ENCODE peak calls at places on chromosomes 13 and 19, in four cellular contexts. P is germinal center; D is WTC11; L is effector CD4-positive, alpha-beta T cell. K is an unnamed sample.

GRCh38 chr13:20940083-20940482 is 37.5 kb upstream of the XPO4 start:
- DNase-seq in P (no peak), D (no peak), L (no peak), K (no peak)

GRCh38 chr13:46281779-46282178 is 70.1 kb downstream of the LRRC63 start:
- DNase-seq in L (no peak), P (no peak), D (no peak), K (no peak)

GRCh38 chr19:18357442-18358264 is 17.3 kb downstream of the PGPEP1 start:
- DNase-seq in P (no peak), D (no peak), L (no peak), K (no peak)

GRCh38 chr13:111296417-111296816 is 24.0 kb upstream of the TEX29 start:
- DNase-seq in P (no peak), D (no peak), L (no peak), K (no peak)

GRCh38 chr13:39892731-39893293 is 237.3 kb downstream of the COG6 start:
- DNase-seq in P (no peak), L (no peak), D (no peak), K (no peak)

GRCh38 chr19:30171795-30172642 is 200.2 kb upstream of the ZNF536 start:
- DNase-seq in P (no peak), D (no peak), L (no peak), K (peak; percentile 42)

GRCh38 chr19:38559428-38560401 is 58.0 kb downstream of the MAP4K1 start:
- DNase-seq in P (peak; percentile 40), D (no peak), L (no peak), K (no peak)

GRCh38 chr13:32783067-32783466 is 196.8 kb downstream of the PDS5B start:
- DNase-seq in D (no peak), P (no peak), L (no peak), K (no peak)

GRCh38 chr19:31340059-31341025 is 8.9 kb downstream of the TSHZ3 start:
- DNase-seq in L (peak; percentile 14), P (no peak), D (no peak), K (peak; percentile 35)

GRCh38 chr13:46288570-46289259 is 77.0 kb downstream of the LRRC63 start:
- DNase-seq in P (peak; percentile 20), L (no peak), D (no peak), K (no peak)

GRCh38 chr13:113836917-113837553 is 26.8 kb downstream of the GAS6 start:
- DNase-seq in L (no peak), P (no peak), D (no peak), K (peak; percentile 89)

GRCh38 chr13:101567841-101568240 is 115.4 kb downstream of the ITGBL1 start:
- DNase-seq in L (no peak), P (no peak), D (no peak), K (no peak)